ENCODE peak calls at places on chromosome 21, in nine cellular contexts. Y is tibial artery; A is iPS DF 6.9; R is CD8-positive, alpha-beta memory T cell; H is endothelial cell of umbilical vein; O is activated T-cell treated with anti-CD3 and anti-CD28 coated beads for 48 hours; V is activated effector memory CD4-positive, alpha-beta T cell treated with anti-CD3 and anti-CD28 coated beads, Interleukin-2, amount 50 U/mL, for 16 hours; D is IMR-90; T is endothelial cell. U is an unnamed sample.

GRCh38 chr21:40120944-40121575 is 253.8 kb downstream of the PCP4 start:
- DNase-seq in Y (no peak), A (no peak), R (no peak), H (no peak), O (no peak), V (no peak), D (peak), T (no peak), U (no peak)

GRCh38 chr21:33075128-33075527 is 5.2 kb downstream of the OLIG1 start:
- DNase-seq in Y (no peak), A (no peak), R (no peak), H (no peak), O (no peak), V (no peak), D (no peak), T (no peak), U (no peak)

GRCh38 chr21:22346576-22346975 is 1348.4 kb downstream of the NCAM2 start:
- DNase-seq in Y (no peak), A (no peak), R (no peak), H (no peak), O (no peak), V (no peak), D (no peak), T (no peak), U (no peak)

GRCh38 chr21:31195334-31196015 is 148.6 kb downstream of the TIAM1 start:
- DNase-seq in Y (no peak), A (no peak), R (no peak), H (no peak), O (no peak), V (no peak), D (no peak), T (no peak), U (no peak)

GRCh38 chr21:34112316-34113033 is 39.1 kb downstream of the MRPS6 start:
- DNase-seq in Y (no peak), A (no peak), R (no peak), H (no peak), O (no peak), V (no peak), D (no peak), T (no peak), U (no peak)

GRCh38 chr21:42030311-42030710 is 20.2 kb upstream of the ZBTB21 start:
- DNase-seq in Y (peak), A (no peak), R (no peak), H (no peak), O (no peak), V (no peak), D (no peak), T (no peak), U (no peak)

GRCh38 chr21:20999567-21000169 is 1.5 kb downstream of the NCAM2 start:
- DNase-seq in Y (no peak), A (no peak), R (no peak), H (peak), O (no peak), V (no peak), D (peak), T (peak), U (peak)

GRCh38 chr21:27511241-27511640 is 544.4 kb upstream of the ADAMTS5 start:
- DNase-seq in Y (no peak), A (no peak), R (no peak), H (no peak), O (no peak), V (no peak), D (no peak), T (no peak), U (peak)